ENCODE peak calls at places on chromosomes 2 and 18, in nine cellular contexts. J, N, P, W, B, O, S, C and Q are unnamed samples.

GRCh38 chr18:58044370-58045264 is 591 bp downstream of the NEDD4L start:
- DNase-seq in J (peak; percentile 22), C (no peak), W (peak; percentile 86), O (peak; percentile 34), N (no peak), S (peak; percentile 63), B (peak; percentile 62), P (peak; percentile 40), Q (peak; percentile 55)

GRCh38 chr2:107337209-107337898 is 451.4 kb upstream of the ST6GAL2 start:
- DNase-seq in N (no peak), C (peak; percentile 80), P (no peak), W (no peak), O (no peak), B (no peak), S (no peak), J (no peak), Q (no peak)

GRCh38 chr18:36377626-36378025 is 80.1 kb downstream of the FHOD3 start:
- DNase-seq in S (no peak), W (no peak), O (no peak), B (no peak), J (no peak), N (no peak), P (no peak), C (no peak), Q (no peak)

GRCh38 chr18:68984342-68984741 is 186.5 kb downstream of the CCDC102B start:
- DNase-seq in N (no peak), S (no peak), B (no peak), P (no peak), W (no peak), O (no peak), C (no peak), J (no peak), Q (no peak)

GRCh38 chr2:44178950-44179349 is 10.3 kb downstream of the PPM1B start:
- DNase-seq in O (no peak), C (no peak), B (no peak), J (no peak), N (no peak), W (no peak), S (no peak), P (no peak), Q (no peak)

GRCh38 chr2:40431600-40431955 is 20.3 kb downstream of the SLC8A1 start:
- DNase-seq in P (no peak), O (peak; percentile 88), J (peak; percentile 58), W (no peak), S (no peak), B (peak; percentile 67), C (peak; percentile 29), N (no peak), Q (no peak)

GRCh38 chr18:7545734-7546133 is 21.4 kb upstream of the PTPRM start:
- DNase-seq in W (no peak), O (peak; percentile 73), P (no peak), N (no peak), S (no peak), J (no peak), C (no peak), B (peak; percentile 18), Q (no peak)

GRCh38 chr2:134420920-134421319 is 167.0 kb downstream of the MGAT5 start:
- DNase-seq in S (no peak), N (no peak), J (no peak), W (no peak), C (no peak), B (no peak), O (no peak), P (no peak), Q (no peak)

GRCh38 chr2:163897799-163898198 is 162.0 kb upstream of the FIGN start:
- DNase-seq in J (no peak), B (no peak), S (no peak), O (no peak), W (peak; percentile 33), P (no peak), N (no peak), C (no peak), Q (no peak)

GRCh38 chr2:173462908-173463840 is 108.5 kb downstream of the CDCA7 start:
- DNase-seq in B (no peak), S (peak; percentile 29), P (no peak), O (no peak), J (no peak), W (no peak), N (no peak), C (no peak), Q (no peak)

GRCh38 chr18:39199231-39199855 is 1633.7 kb upstream of the CELF4 start:
- DNase-seq in P (no peak), O (no peak), W (no peak), C (no peak), B (no peak), J (no peak), S (no peak), N (no peak), Q (no peak)

GRCh38 chr18:5975111-5975622 is 79.8 kb upstream of the TMEM200C start:
- DNase-seq in N (no peak), B (peak; percentile 1), J (no peak), P (no peak), C (peak; percentile 75), W (no peak), O (peak; percentile 89), S (no peak), Q (no peak)

GRCh38 chr2:117832332-117832731 is 17.8 kb downstream of the DDX18 start:
- DNase-seq in N (no peak), O (peak; percentile 54), P (no peak), J (no peak), W (no peak), S (no peak), B (no peak), C (no peak), Q (no peak)

GRCh38 chr2:162795312-162795711 is 43.3 kb downstream of the KCNH7 start:
- DNase-seq in B (no peak), P (no peak), N (no peak), J (no peak), C (no peak), W (no peak), O (no peak), S (peak; percentile 24), Q (no peak)
- TF ChIP-seq CTCF in B (no peak), P (no peak), N (no peak), J (no peak), C (peak; percentile 33), W (no peak), O (no peak), S (peak; percentile 40), Q (no peak)

GRCh38 chr2:202072226-202072625 is 829 bp upstream of the KIAA2012 start:
- DNase-seq in C (no peak), B (no peak), O (no peak), J (no peak), N (no peak), S (no peak), P (no peak), W (no peak), Q (no peak)
- H3K27ac ChIP-seq in C (no peak overlapping the region), B (no peak overlapping the region), O (no peak overlapping the region), J (no peak overlapping the region), N (no peak overlapping the region), S (no peak overlapping the region), P (no peak overlapping the region), W (no peak overlapping the region), Q (no peak overlapping the region)

GRCh38 chr2:105179469-105180372 is 61.8 kb upstream of the GPR45 start:
- DNase-seq in C (peak; percentile 78), B (peak; percentile 63), W (peak; percentile 79), S (peak; percentile 50), J (no peak), O (peak; percentile 71), N (peak; percentile 49), P (peak; percentile 77), Q (no peak)
- TF ChIP-seq CTCF in C (peak; percentile 79), B (peak; percentile 47), W (peak; percentile 25), S (peak; percentile 28), J (peak; percentile 26), O (peak; percentile 39), N (peak; percentile 34), P (peak; percentile 64), Q (no peak)

GRCh38 chr2:63792523-63792922 is 49.2 kb upstream of the UGP2 start:
- DNase-seq in N (no peak), C (peak; percentile 91), J (no peak), W (no peak), P (peak; percentile 34), S (peak; percentile 10), O (peak; percentile 94), B (peak; percentile 78), Q (no peak)
- H3K27ac ChIP-seq in N (no peak overlapping the region), C (peak overlapping the region; percentile 78), J (no peak overlapping the region), W (no peak overlapping the region), P (no peak overlapping the region), S (peak overlapping the region; percentile 46), O (no peak overlapping the region), B (no peak overlapping the region), Q (no peak overlapping the region)

DNA sequence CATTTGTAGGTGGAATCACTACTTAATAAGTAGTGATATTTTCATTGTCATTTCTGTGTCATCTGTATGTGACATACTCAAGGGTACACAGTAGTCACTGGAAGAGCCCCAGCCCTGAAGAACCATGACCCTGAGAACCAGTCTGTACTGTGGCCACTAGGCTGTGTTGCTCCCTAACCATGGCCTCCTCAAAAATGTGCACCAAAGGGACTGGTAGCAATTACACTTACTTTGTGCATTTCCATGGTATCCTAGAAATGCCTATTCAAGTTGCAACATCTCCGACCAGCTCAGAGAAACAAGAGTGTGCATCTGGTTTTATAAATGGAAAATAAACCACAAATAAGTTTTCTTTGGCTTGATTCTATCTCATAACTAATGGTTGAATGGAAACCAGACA is 155.1 kb downstream of the DOCK10 start:
- DNase-seq in N (no peak), J (no peak), W (no peak), O (peak; percentile 56), B (peak; percentile 34), S (no peak), P (no peak), C (no peak), Q (no peak)
- TF ChIP-seq CTCF in N (no peak), J (no peak), W (no peak), O (peak; percentile 36), B (peak; percentile 6), S (no peak), P (no peak), C (peak; percentile 54), Q (no peak)